ENCODE peak calls at places on chromosomes 7 and 10, in four cellular contexts. G, Z, A and Y are unnamed samples.
A peak's percentile ranks its signal among the peaks of the same experiment; 100 is the strongest.

GRCh38 chr7:101516849-101517248 is 112.2 kb downstream of the MYL10 start:
- DNase-seq in G (no peak), Z (no peak), A (no peak), Y (no peak)

GRCh38 chr10:75532253-75532924 is 101.0 kb downstream of the LRMDA start:
- DNase-seq in G (peak; percentile 82), A (no peak), Z (no peak), Y (no peak)

GRCh38 chr7:100219271-100219737 is 445 bp upstream of the PVRIG start:
- DNase-seq in G (no peak), A (peak; percentile 40), Z (no peak), Y (no peak)

GRCh38 chr10:113078282-113078907 is 128.3 kb downstream of the TCF7L2 start:
- DNase-seq in A (no peak), Z (no peak), G (no peak), Y (no peak)

GRCh38 chr7:65438593-65438992 is 64.9 kb downstream of the ZNF92 start:
- DNase-seq in Z (peak; percentile 67), G (peak; percentile 97), A (no peak), Y (no peak)

GRCh38 chr10:7153750-7154149 is 257.1 kb downstream of the SFMBT2 start:
- DNase-seq in G (peak; percentile 51), A (no peak), Z (no peak), Y (no peak)

GRCh38 chr7:46461334-46461777 is 540.3 kb upstream of the IGFBP3 start:
- DNase-seq in A (no peak), Z (no peak), G (peak; percentile 61), Y (no peak)

GRCh38 chr7:22663319-22663718 is 63.7 kb upstream of the IL6 start:
- DNase-seq in Z (no peak), G (peak; percentile 73), A (no peak), Y (no peak)

DNA sequence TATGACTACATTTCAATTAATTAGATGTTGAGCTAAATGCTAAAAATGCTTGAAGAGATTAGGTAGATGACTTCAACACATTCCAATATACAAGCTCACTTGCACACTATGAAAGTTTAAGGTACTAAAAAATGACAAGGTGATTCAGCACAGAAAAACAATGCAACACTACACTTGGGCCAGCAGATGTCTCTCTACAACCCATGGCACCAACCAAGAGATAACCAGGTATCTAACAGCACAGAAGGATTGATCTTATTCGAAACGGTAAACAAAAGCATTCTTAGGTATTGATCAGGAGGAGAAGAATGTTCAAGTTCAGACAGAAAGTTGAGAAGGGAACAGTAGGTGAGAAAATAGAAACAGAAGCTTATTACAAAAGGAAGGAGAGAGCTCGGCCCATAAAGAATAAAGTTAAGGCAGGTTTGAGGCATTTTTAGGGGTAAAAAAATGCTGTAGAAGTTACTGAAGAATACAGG is 248.2 kb upstream of the KLF14 start:
- DNase-seq in A (no peak), G (peak; percentile 60), Z (peak; percentile 59), Y (peak; percentile 38)
- TF ChIP-seq CTCF in A (peak; percentile 77), G (peak; percentile 41), Z (peak; percentile 92), Y (peak; percentile 70)

GRCh38 chr10:110456523-110457091 is 41.1 kb upstream of the DUSP5 start:
- DNase-seq in Z (no peak), G (peak; percentile 56), A (no peak), Y (no peak)

GRCh38 chr10:110459600-110459999 is 38.1 kb upstream of the DUSP5 start:
- DNase-seq in G (no peak), A (no peak), Z (no peak), Y (no peak)

GRCh38 chr10:110456046-110456445 is 41.7 kb upstream of the DUSP5 start:
- DNase-seq in Z (peak; percentile 27), G (no peak), A (no peak), Y (no peak)

GRCh38 chr10:110458583-110458920 is 39.2 kb upstream of the DUSP5 start:
- DNase-seq in A (no peak), Z (no peak), G (no peak), Y (no peak)

DNA sequence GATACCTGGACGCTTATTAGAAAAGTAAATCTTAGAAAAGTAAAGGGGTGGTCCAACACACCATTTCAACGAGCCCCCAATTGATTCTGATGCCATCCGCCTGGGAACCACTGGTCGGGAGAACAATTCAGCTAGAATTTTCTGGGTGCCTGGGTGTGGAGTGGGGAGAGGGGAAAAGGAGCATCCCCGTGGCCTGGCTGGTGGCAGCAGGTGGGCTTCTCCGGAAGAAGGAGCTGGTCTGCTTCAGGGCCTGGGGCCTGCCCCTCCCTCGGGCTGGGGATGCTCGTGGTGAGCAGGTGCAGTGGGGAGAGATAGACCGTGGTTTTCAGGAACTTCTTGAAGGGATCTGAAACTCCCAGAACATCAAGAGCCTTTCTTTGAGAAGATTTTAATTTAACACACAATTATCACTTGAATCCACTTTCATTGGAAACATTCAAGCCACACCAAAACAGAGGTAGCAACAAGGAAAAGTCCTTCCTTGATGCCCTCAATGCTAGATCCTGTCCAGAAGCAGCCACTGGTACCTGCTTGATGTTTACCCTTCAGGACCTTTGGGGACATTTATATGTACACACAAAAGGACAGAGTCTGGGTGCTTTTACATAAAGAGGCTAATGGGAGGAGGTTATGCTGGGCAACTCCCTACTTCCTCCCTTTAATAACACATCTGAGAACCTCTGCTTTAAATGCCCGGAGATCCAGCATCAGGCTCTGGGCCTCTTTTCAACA is 39.7 kb upstream of the DUSP5 start:
- DNase-seq in A (no peak), G (no peak), Z (no peak), Y (no peak)
- H3K4me3 ChIP-seq in A (no peak overlapping the region), G (no peak overlapping the region), Z (no peak overlapping the region), Y (no peak overlapping the region)

DNA sequence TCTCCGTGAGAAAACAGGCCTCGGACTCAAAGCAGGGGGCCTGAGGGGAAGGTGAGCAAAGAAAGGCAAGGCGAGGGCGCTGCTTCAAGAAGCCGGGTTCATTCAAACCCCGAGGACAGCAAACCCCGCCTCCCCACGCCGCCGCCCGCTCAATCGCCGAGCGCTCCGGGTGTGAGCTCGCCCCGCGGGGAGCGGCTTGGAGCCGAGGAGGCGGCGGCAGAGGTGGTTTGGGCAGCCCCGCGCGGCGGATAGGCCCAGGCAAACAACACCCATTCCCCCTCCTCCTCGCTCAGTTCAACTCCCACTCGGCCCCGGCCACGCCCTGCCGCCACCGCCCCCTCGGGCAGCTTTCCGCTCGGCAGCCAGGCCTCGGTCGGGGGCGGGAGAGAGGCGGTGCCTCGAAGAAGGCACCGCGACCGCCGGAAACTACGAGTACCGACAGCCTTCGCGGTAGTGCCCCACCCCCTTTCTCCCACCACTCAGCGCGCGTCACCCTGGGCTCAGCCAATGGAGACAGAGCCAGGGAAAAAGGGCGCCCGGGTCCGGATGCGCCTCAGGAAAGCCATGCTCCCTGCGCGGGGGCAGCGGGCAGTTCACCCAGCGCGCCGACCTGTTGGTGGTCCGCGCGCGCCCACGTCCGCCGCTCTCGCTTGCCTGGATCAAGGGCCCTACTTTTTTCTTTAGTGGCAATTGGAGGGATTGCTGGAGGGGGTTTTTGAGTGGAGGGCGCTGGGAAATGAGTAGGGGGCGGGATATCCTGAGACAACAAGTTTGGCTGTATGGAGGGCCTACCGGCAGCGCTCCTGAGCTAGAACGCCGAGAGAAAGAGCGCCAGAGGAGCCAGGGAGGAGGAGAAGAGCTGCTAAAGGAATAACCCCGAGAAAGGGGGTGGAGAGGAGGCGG is 674 bp upstream of the SP4 start:
- DNase-seq in G (peak; percentile 98), Z (peak; percentile 99), A (peak; percentile 100), Y (peak; percentile 94)
- TF ChIP-seq CTCF in G (no peak), Z (no peak), A (no peak), Y (no peak)

GRCh38 chr7:155296006-155296787 is 1.5 kb upstream of the INSIG1 start:
- DNase-seq in A (no peak), Z (no peak), G (no peak), Y (no peak)
- H3K4me3 ChIP-seq in A (peak overlapping the region; percentile 60), Z (peak overlapping the region; percentile 93), G (peak overlapping the region; percentile 63), Y (peak overlapping the region; percentile 72)

DNA sequence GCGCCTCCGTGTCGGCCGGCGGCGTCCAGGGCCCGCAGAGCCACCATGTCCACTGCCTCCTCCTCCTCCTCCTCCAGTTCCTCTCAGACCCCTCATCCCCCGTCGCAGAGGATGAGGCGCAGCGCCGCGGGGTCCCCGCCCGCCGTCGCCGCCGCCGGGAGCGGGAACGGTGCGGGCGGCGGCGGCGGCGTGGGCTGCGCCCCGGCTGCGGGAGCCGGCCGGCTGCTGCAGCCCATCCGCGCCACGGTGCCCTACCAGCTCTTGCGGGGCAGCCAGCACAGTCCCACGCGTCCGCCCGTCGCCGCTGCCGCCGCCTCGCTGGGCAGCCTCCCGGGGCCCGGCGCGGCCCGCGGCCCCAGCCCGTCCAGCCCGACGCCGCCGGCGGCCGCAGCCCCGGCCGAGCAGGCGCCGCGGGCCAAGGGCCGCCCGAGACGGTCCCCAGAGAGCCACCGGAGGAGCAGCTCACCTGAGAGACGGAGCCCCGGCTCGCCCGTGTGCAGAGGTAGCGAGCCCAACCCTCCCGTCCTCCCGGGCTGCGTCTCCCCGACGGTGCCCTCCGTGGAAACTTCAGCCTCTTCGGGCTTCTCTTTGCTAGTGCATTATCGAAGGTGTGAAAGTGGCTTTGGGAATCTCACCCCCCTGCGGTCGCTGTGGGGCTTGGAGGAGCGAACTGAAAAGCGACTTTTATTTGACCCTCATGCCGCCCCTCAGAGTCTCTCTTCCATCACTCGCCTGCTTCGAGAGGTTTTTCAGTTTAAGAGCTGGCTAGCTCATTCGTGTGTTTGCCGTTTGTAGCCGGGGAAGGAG is 913 bp downstream of the GLCCI1 start:
- DNase-seq in A (peak; percentile 71), G (peak; percentile 53), Z (peak; percentile 52), Y (no peak)
- TF ChIP-seq CTCF in A (no peak), G (no peak), Z (no peak), Y (peak; percentile 11)

GRCh38 chr7:231858-232246 is 39.5 kb downstream of the FAM20C start:
- DNase-seq in Z (no peak), G (no peak), A (no peak), Y (no peak)

GRCh38 chr7:234041-234711 is 41.8 kb downstream of the FAM20C start:
- DNase-seq in Z (no peak), G (no peak), A (no peak), Y (no peak)

GRCh38 chr7:234712-235553 is 42.6 kb downstream of the FAM20C start:
- DNase-seq in A (no peak), Z (no peak), G (no peak), Y (no peak)

GRCh38 chr7:232571-233455 is 40.4 kb downstream of the FAM20C start:
- DNase-seq in G (peak; percentile 79), Z (no peak), A (no peak), Y (no peak)

DNA sequence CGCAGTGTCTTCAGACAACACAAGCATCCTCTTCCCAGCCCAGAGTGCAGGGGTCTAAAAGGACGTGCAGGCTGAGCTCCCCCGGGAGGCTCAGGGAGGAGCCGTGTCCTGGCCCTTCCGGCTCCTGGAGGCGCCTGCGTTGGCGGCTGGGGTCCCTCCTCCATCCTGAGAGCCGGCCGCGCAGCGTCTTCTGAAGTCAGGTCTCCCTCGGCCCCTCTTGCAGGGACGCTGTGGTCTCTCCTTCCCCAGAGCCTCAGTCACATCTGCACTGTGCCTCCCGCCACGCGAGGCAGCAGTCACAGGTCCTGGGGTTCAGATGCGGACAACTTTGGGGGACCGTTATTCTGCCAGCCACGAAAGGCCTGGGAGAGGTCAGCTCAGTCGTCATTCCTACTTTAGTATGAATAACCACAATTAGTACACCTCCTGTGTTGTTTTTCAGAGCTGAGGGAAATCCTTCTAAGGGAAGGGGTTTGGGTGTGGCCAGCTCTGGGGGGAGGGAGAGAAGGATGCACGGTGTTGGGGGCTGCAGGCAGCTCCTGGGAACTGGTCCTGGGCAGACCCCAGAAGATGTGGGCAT is 41.2 kb downstream of the FAM20C start:
- DNase-seq in A (no peak), Z (no peak), G (no peak), Y (no peak)
- H3K4me3 ChIP-seq in A (no peak overlapping the region), Z (no peak overlapping the region), G (no peak overlapping the region), Y (no peak overlapping the region)

GRCh38 chr10:18214692-18215563 is 74.7 kb downstream of the CACNB2 start:
- DNase-seq in A (no peak), G (peak; percentile 47), Z (peak; percentile 85), Y (no peak)
- TF ChIP-seq CTCF in A (peak; percentile 72), G (peak; percentile 97), Z (peak; percentile 91), Y (peak; percentile 74)

GRCh38 chr7:4817178-4817905 is 41.9 kb downstream of the AP5Z1 start:
- DNase-seq in G (no peak), Z (no peak), A (no peak), Y (no peak)
- H3K4me3 ChIP-seq in G (no peak overlapping the region), Z (no peak overlapping the region), A (no peak overlapping the region), Y (no peak overlapping the region)

GRCh38 chr7:116122972-116123595 is 87.3 kb upstream of the TES start:
- DNase-seq in G (peak; percentile 48), A (no peak), Z (peak; percentile 63), Y (no peak)
- TF ChIP-seq CTCF in G (peak; percentile 66), A (peak; percentile 72), Z (peak; percentile 85), Y (peak; percentile 64)